ENCODE peak calls at places on chromosomes 7 and 10, in five cellular contexts. One of them, this sample, is unnamed.

GRCh38 chr10:11511325-11511724 is 100.1 kb downstream of the USP6NL start:
- DNase-seq in iPS-NIHi11: no peak
- DNase-seq in fibroblast of pulmonary artery: no peak
- DNase-seq in putamen: no peak
- DNase-seq in stomach: no peak
- DNase-seq in this sample: no peak

GRCh38 chr10:69247313-69247710 is 27.2 kb downstream of the HKDC1 start:
- DNase-seq in iPS-NIHi11: no peak
- DNase-seq in fibroblast of pulmonary artery: no peak
- DNase-seq in putamen: no peak
- DNase-seq in stomach: no peak
- DNase-seq in this sample: no peak

GRCh38 chr7:587769-588168 is 68.1 kb upstream of the PDGFA start:
- DNase-seq in iPS-NIHi11: no peak
- DNase-seq in fibroblast of pulmonary artery: peak
- DNase-seq in putamen: no peak
- DNase-seq in stomach: no peak
- DNase-seq in this sample: no peak

GRCh38 chr7:158000160-158000559 is 587.5 kb downstream of the PTPRN2 start:
- DNase-seq in iPS-NIHi11: no peak
- DNase-seq in fibroblast of pulmonary artery: no peak
- DNase-seq in putamen: no peak
- DNase-seq in stomach: no peak
- DNase-seq in this sample: no peak

GRCh38 chr10:22649390-22649841 is 65.0 kb downstream of the PIP4K2A start:
- DNase-seq in iPS-NIHi11: no peak
- DNase-seq in fibroblast of pulmonary artery: no peak
- DNase-seq in putamen: no peak
- DNase-seq in stomach: no peak
- DNase-seq in this sample: no peak

GRCh38 chr10:80497187-80498038 is 40.3 kb upstream of the SH2D4B start:
- DNase-seq in iPS-NIHi11: no peak
- DNase-seq in fibroblast of pulmonary artery: peak
- DNase-seq in putamen: no peak
- DNase-seq in stomach: peak
- DNase-seq in this sample: no peak

GRCh38 chr7:116334555-116334954 is 124.2 kb downstream of the TES start:
- DNase-seq in iPS-NIHi11: no peak
- DNase-seq in fibroblast of pulmonary artery: no peak
- DNase-seq in putamen: no peak
- DNase-seq in stomach: no peak
- DNase-seq in this sample: no peak

GRCh38 chr10:24645784-24646183 is 77.9 kb downstream of the ARHGAP21 start:
- DNase-seq in iPS-NIHi11: no peak
- DNase-seq in fibroblast of pulmonary artery: no peak
- DNase-seq in putamen: no peak
- DNase-seq in stomach: no peak
- DNase-seq in this sample: no peak

GRCh38 chr10:70887804-70888800 is at the start of gene PCBD1:
- DNase-seq in iPS-NIHi11: peak
- DNase-seq in fibroblast of pulmonary artery: peak
- DNase-seq in putamen: peak
- DNase-seq in stomach: peak
- DNase-seq in this sample: peak

GRCh38 chr7:116356979-116357378 is 142.6 kb upstream of the CAV2 start:
- DNase-seq in iPS-NIHi11: no peak
- DNase-seq in fibroblast of pulmonary artery: peak
- DNase-seq in putamen: no peak
- DNase-seq in stomach: no peak
- DNase-seq in this sample: peak

GRCh38 chr7:66205736-66206080 is 574 bp downstream of the TPST1 start:
- DNase-seq in iPS-NIHi11: no peak
- DNase-seq in fibroblast of pulmonary artery: no peak
- DNase-seq in putamen: no peak
- DNase-seq in stomach: no peak
- DNase-seq in this sample: no peak

GRCh38 chr7:79880312-79880711 is 254.3 kb upstream of the GNAI1 start:
- DNase-seq in iPS-NIHi11: peak
- DNase-seq in fibroblast of pulmonary artery: no peak
- DNase-seq in putamen: no peak
- DNase-seq in stomach: no peak
- DNase-seq in this sample: no peak

GRCh38 chr7:151897201-151897711 is 20.3 kb upstream of the PRKAG2 start:
- DNase-seq in iPS-NIHi11: peak
- DNase-seq in fibroblast of pulmonary artery: no peak
- DNase-seq in putamen: peak
- DNase-seq in stomach: peak
- DNase-seq in this sample: peak

GRCh38 chr10:71729023-71729649 is 9.6 kb upstream of the C10orf105 start:
- DNase-seq in iPS-NIHi11: no peak
- DNase-seq in fibroblast of pulmonary artery: no peak
- DNase-seq in putamen: no peak
- DNase-seq in stomach: peak
- DNase-seq in this sample: no peak

GRCh38 chr10:6141296-6142151 is 52.7 kb downstream of the RBM17 start:
- DNase-seq in iPS-NIHi11: no peak
- DNase-seq in fibroblast of pulmonary artery: peak
- DNase-seq in putamen: no peak
- DNase-seq in stomach: no peak
- DNase-seq in this sample: no peak

GRCh38 chr7:22787936-22788335 is 34.7 kb downstream of the TOMM7 start:
- DNase-seq in iPS-NIHi11: no peak
- DNase-seq in fibroblast of pulmonary artery: no peak
- DNase-seq in putamen: no peak
- DNase-seq in stomach: no peak
- DNase-seq in this sample: no peak

GRCh38 chr10:9010093-9010492 is 955.6 kb downstream of the GATA3 start:
- DNase-seq in iPS-NIHi11: no peak
- DNase-seq in fibroblast of pulmonary artery: no peak
- DNase-seq in putamen: no peak
- DNase-seq in stomach: no peak
- DNase-seq in this sample: no peak

GRCh38 chr10:123136221-123136805 is 543 bp downstream of the HMX3 start:
- DNase-seq in iPS-NIHi11: no peak
- DNase-seq in fibroblast of pulmonary artery: no peak
- DNase-seq in putamen: no peak
- DNase-seq in stomach: no peak
- DNase-seq in this sample: no peak

GRCh38 chr10:98646998-98647917 is 200.5 kb upstream of the HPS1 start:
- DNase-seq in iPS-NIHi11: peak
- DNase-seq in fibroblast of pulmonary artery: no peak
- DNase-seq in putamen: no peak
- DNase-seq in stomach: no peak
- DNase-seq in this sample: no peak

GRCh38 chr10:132526676-132527075 is 10.9 kb upstream of the INPP5A start:
- DNase-seq in iPS-NIHi11: no peak
- DNase-seq in fibroblast of pulmonary artery: peak
- DNase-seq in putamen: no peak
- DNase-seq in stomach: no peak
- DNase-seq in this sample: no peak

GRCh38 chr10:30527623-30528426 is 93.8 kb downstream of the MAP3K8 start:
- DNase-seq in iPS-NIHi11: no peak
- DNase-seq in fibroblast of pulmonary artery: no peak
- DNase-seq in putamen: no peak
- DNase-seq in stomach: no peak
- DNase-seq in this sample: no peak

GRCh38 chr10:104450490-104450889 is 96.9 kb downstream of the CFAP58 start:
- DNase-seq in iPS-NIHi11: no peak
- DNase-seq in fibroblast of pulmonary artery: no peak
- DNase-seq in putamen: no peak
- DNase-seq in stomach: no peak
- DNase-seq in this sample: no peak

GRCh38 chr7:101166909-101167644 is 1.7 kb upstream of the VGF start:
- DNase-seq in iPS-NIHi11: peak
- DNase-seq in fibroblast of pulmonary artery: no peak
- DNase-seq in putamen: no peak
- DNase-seq in stomach: no peak
- DNase-seq in this sample: no peak

GRCh38 chr10:121999301-121999700 is 10.3 kb downstream of the TACC2 start:
- DNase-seq in iPS-NIHi11: no peak
- DNase-seq in fibroblast of pulmonary artery: no peak
- DNase-seq in putamen: no peak
- DNase-seq in stomach: no peak
- DNase-seq in this sample: no peak

GRCh38 chr10:129952771-129953489 is 11.1 kb downstream of the EBF3 start:
- DNase-seq in iPS-NIHi11: no peak
- DNase-seq in fibroblast of pulmonary artery: peak
- DNase-seq in putamen: no peak
- DNase-seq in stomach: no peak
- DNase-seq in this sample: no peak

GRCh38 chr10:96496281-96496925 is 17.3 kb downstream of the TLL2 start:
- DNase-seq in iPS-NIHi11: peak
- DNase-seq in fibroblast of pulmonary artery: peak
- DNase-seq in putamen: no peak
- DNase-seq in stomach: no peak
- DNase-seq in this sample: no peak

GRCh38 chr7:132576723-132577089 is 436 bp upstream of the PLXNA4 start:
- DNase-seq in iPS-NIHi11: peak
- DNase-seq in fibroblast of pulmonary artery: no peak
- DNase-seq in putamen: no peak
- DNase-seq in stomach: no peak
- DNase-seq in this sample: no peak

GRCh38 chr10:91137822-91138221 is 82.6 kb upstream of the PCGF5 start:
- DNase-seq in iPS-NIHi11: no peak
- DNase-seq in fibroblast of pulmonary artery: no peak
- DNase-seq in putamen: no peak
- DNase-seq in stomach: no peak
- DNase-seq in this sample: no peak

GRCh38 chr10:121062040-121062574 is 210.9 kb downstream of the WDR11 start:
- DNase-seq in iPS-NIHi11: no peak
- DNase-seq in fibroblast of pulmonary artery: no peak
- DNase-seq in putamen: no peak
- DNase-seq in stomach: no peak
- DNase-seq in this sample: no peak

GRCh38 chr10:96619803-96620773 is 33.3 kb upstream of the TM9SF3 start:
- DNase-seq in iPS-NIHi11: no peak
- DNase-seq in fibroblast of pulmonary artery: peak
- DNase-seq in putamen: no peak
- DNase-seq in stomach: no peak
- DNase-seq in this sample: no peak

GRCh38 chr7:153006911-153007310 is 247.4 kb downstream of the ACTR3B start:
- DNase-seq in iPS-NIHi11: no peak
- DNase-seq in fibroblast of pulmonary artery: no peak
- DNase-seq in putamen: no peak
- DNase-seq in stomach: no peak
- DNase-seq in this sample: no peak

GRCh38 chr7:8063706-8064297 is 95.2 kb downstream of the GLCCI1 start:
- DNase-seq in iPS-NIHi11: no peak
- DNase-seq in fibroblast of pulmonary artery: peak
- DNase-seq in putamen: no peak
- DNase-seq in stomach: no peak
- DNase-seq in this sample: no peak

GRCh38 chr7:14606101-14606500 is 296.4 kb downstream of the DGKB start:
- DNase-seq in iPS-NIHi11: no peak
- DNase-seq in fibroblast of pulmonary artery: peak
- DNase-seq in putamen: no peak
- DNase-seq in stomach: no peak
- DNase-seq in this sample: no peak

GRCh38 chr10:27100800-27101347 is 580 bp upstream of the ANKRD26 start:
- DNase-seq in iPS-NIHi11: no peak
- DNase-seq in fibroblast of pulmonary artery: no peak
- DNase-seq in putamen: peak
- DNase-seq in stomach: no peak
- DNase-seq in this sample: peak

GRCh38 chr10:115830260-115830970 is 442.6 kb downstream of the GFRA1 start:
- DNase-seq in iPS-NIHi11: no peak
- DNase-seq in fibroblast of pulmonary artery: peak
- DNase-seq in putamen: no peak
- DNase-seq in stomach: no peak
- DNase-seq in this sample: no peak

GRCh38 chr7:75889826-75890225 is 11.0 kb downstream of the RHBDD2 start:
- DNase-seq in iPS-NIHi11: no peak
- DNase-seq in fibroblast of pulmonary artery: no peak
- DNase-seq in putamen: no peak
- DNase-seq in stomach: no peak
- DNase-seq in this sample: no peak

GRCh38 chr10:99920486-99920885 is 89.3 kb downstream of the DNMBP start:
- DNase-seq in iPS-NIHi11: no peak
- DNase-seq in fibroblast of pulmonary artery: no peak
- DNase-seq in putamen: no peak
- DNase-seq in stomach: peak
- DNase-seq in this sample: no peak

GRCh38 chr10:13834581-13835286 is 248.0 kb downstream of the PRPF18 start:
- DNase-seq in iPS-NIHi11: no peak
- DNase-seq in fibroblast of pulmonary artery: peak
- DNase-seq in putamen: no peak
- DNase-seq in stomach: peak
- DNase-seq in this sample: no peak

GRCh38 chr7:47093254-47093798 is 488.6 kb downstream of the TNS3 start:
- DNase-seq in iPS-NIHi11: no peak
- DNase-seq in fibroblast of pulmonary artery: no peak
- DNase-seq in putamen: no peak
- DNase-seq in stomach: no peak
- DNase-seq in this sample: no peak

This sample was measured in NCI-H526 treated with DMSO at 0.1 percent for 48 hours.